ENCODE peak calls at places on chromosomes 6 and 20, in ten cellular contexts. V, G, N, A, O, B, J, H, W and S are unnamed samples.

GRCh38 chr6:165986647-165987482 is 180.8 kb downstream of the TBXT start:
- DNase-seq in J (peak), B (no peak), V (no peak), H (no peak), G (no peak), A (no peak), N (peak), W (no peak), O (no peak), S (no peak)

GRCh38 chr20:8693709-8694108 is 375.2 kb upstream of the PLCB4 start:
- DNase-seq in V (no peak), N (peak), B (peak), A (no peak), G (no peak), O (no peak), W (no peak), J (no peak), H (no peak), S (peak)

GRCh38 chr6:167492096-167492449 is 167.2 kb downstream of the TTLL2 start:
- DNase-seq in A (no peak), V (no peak), B (no peak), J (no peak), H (no peak), N (no peak), W (no peak), O (no peak), G (no peak), S (no peak)

GRCh38 chr6:111087871-111088667 is 766 bp downstream of the SLC16A10 start:
- DNase-seq in H (peak), N (peak), O (peak), J (peak), B (no peak), A (peak), V (peak), W (peak), G (no peak), S (peak)

GRCh38 chr6:43849844-43850243 is 79.8 kb downstream of the VEGFA start:
- DNase-seq in N (no peak), H (no peak), G (no peak), B (no peak), J (no peak), O (no peak), W (no peak), V (no peak), A (no peak), S (no peak)

GRCh38 chr20:32028647-32029372 is 18.6 kb downstream of the CCM2L start:
- DNase-seq in H (no peak), A (no peak), V (no peak), J (peak), O (no peak), W (no peak), B (no peak), G (no peak), N (no peak), S (no peak)

GRCh38 chr20:14919473-14920157 is 582.2 kb upstream of the FLRT3 start:
- DNase-seq in J (no peak), V (no peak), B (no peak), N (peak), G (no peak), A (no peak), O (no peak), W (no peak), H (peak), S (peak)

GRCh38 chr6:27478141-27478705 is 5.3 kb upstream of the ZNF184 start:
- DNase-seq in H (no peak), B (no peak), O (no peak), N (no peak), A (no peak), G (no peak), W (no peak), J (no peak), V (no peak), S (peak)